ENCODE peak calls at places on chromosomes 3 and 15, in five cellular contexts. One of them, this sample, is unnamed. For H3K4me1 and H3K36me3, the result is how much of the 10 kb centered on the place peaks cover.

GRCh38 chr3:147152476-147152875 is 253.9 kb downstream of the ZIC4 start:
- DNase-seq in mammary epithelial cell: no peak
- DNase-seq in Karpas-422: no peak
- DNase-seq in mesenchymal stem cell: no peak
- DNase-seq in cardiac muscle cell: no peak
- DNase-seq in this sample: no peak

GRCh38 chr15:101210058-101210457 is 41.8 kb downstream of the CHSY1 start:
- DNase-seq in mammary epithelial cell: no peak
- DNase-seq in Karpas-422: no peak
- DNase-seq in mesenchymal stem cell: no peak
- DNase-seq in cardiac muscle cell: no peak
- DNase-seq in this sample: no peak

GRCh38 chr3:46700772-46701171 is 420 bp upstream of the TMIE start:
- DNase-seq in mammary epithelial cell: no peak
- DNase-seq in Karpas-422: no peak
- DNase-seq in mesenchymal stem cell: no peak
- DNase-seq in cardiac muscle cell: no peak
- DNase-seq in this sample: no peak

GRCh38 chr3:3802021-3802420 is 2.8 kb downstream of the LRRN1 start:
- DNase-seq in mammary epithelial cell: no peak
- DNase-seq in Karpas-422: no peak
- DNase-seq in mesenchymal stem cell: no peak
- DNase-seq in cardiac muscle cell: peak
- DNase-seq in this sample: no peak

GRCh38 chr3:16908408-16908807 is 23.7 kb downstream of the PLCL2 start:
- DNase-seq in mammary epithelial cell: no peak
- DNase-seq in Karpas-422: no peak
- DNase-seq in mesenchymal stem cell: no peak
- DNase-seq in cardiac muscle cell: no peak
- DNase-seq in this sample: no peak

GRCh38 chr15:99999282-100000070 is 266.2 kb upstream of the LYSMD4 start:
- DNase-seq in mammary epithelial cell: no peak
- DNase-seq in Karpas-422: no peak
- DNase-seq in mesenchymal stem cell: no peak
- DNase-seq in cardiac muscle cell: no peak
- DNase-seq in this sample: no peak

GRCh38 chr15:60038111-60038521 is 34.0 kb downstream of the FOXB1 start:
- DNase-seq in mammary epithelial cell: no peak
- DNase-seq in Karpas-422: no peak
- DNase-seq in mesenchymal stem cell: no peak
- DNase-seq in cardiac muscle cell: no peak
- DNase-seq in this sample: peak

GRCh38 chr3:71228156-71228885 is 355.2 kb downstream of the FOXP1 start:
- DNase-seq in mammary epithelial cell: no peak
- DNase-seq in Karpas-422: no peak
- DNase-seq in mesenchymal stem cell: no peak
- DNase-seq in cardiac muscle cell: no peak
- DNase-seq in this sample: no peak

GRCh38 chr15:98658831-98659699 is 10.7 kb downstream of the IGF1R start:
- DNase-seq in mammary epithelial cell: peak
- DNase-seq in Karpas-422: peak
- DNase-seq in mesenchymal stem cell: peak
- DNase-seq in cardiac muscle cell: peak
- DNase-seq in this sample: peak

GRCh38 chr15:40963201-40963600 is 9.9 kb downstream of the CHAC1 start:
- DNase-seq in mammary epithelial cell: no peak
- DNase-seq in Karpas-422: no peak
- DNase-seq in mesenchymal stem cell: no peak
- DNase-seq in cardiac muscle cell: no peak
- DNase-seq in this sample: no peak

GRCh38 chr15:54026258-54026657 is 48.0 kb downstream of the UNC13C start:
- DNase-seq in mammary epithelial cell: no peak
- DNase-seq in Karpas-422: no peak
- DNase-seq in mesenchymal stem cell: no peak
- DNase-seq in cardiac muscle cell: no peak
- DNase-seq in this sample: no peak

GRCh38 chr3:133591271-133591742 is 17.8 kb downstream of the CDV3 start:
- DNase-seq in mammary epithelial cell: peak
- DNase-seq in Karpas-422: peak
- DNase-seq in mesenchymal stem cell: no peak
- DNase-seq in cardiac muscle cell: no peak
- DNase-seq in this sample: no peak

GRCh38 chr3:24523195-24523594 is 28.5 kb upstream of the THRB start:
- DNase-seq in mammary epithelial cell: no peak
- DNase-seq in Karpas-422: no peak
- DNase-seq in mesenchymal stem cell: no peak
- DNase-seq in cardiac muscle cell: no peak
- DNase-seq in this sample: no peak

GRCh38 chr3:195900426-195901355 is 7.7 kb downstream of the TNK2 start:
- DNase-seq in mammary epithelial cell: peak
- DNase-seq in Karpas-422: no peak
- DNase-seq in mesenchymal stem cell: no peak
- DNase-seq in cardiac muscle cell: no peak
- DNase-seq in this sample: no peak

GRCh38 chr3:190117995-190118394 is 2.7 kb downstream of the P3H2 start:
- DNase-seq in mammary epithelial cell: no peak
- DNase-seq in Karpas-422: no peak
- DNase-seq in mesenchymal stem cell: no peak
- DNase-seq in cardiac muscle cell: no peak
- DNase-seq in this sample: no peak

GRCh38 chr3:6921041-6921440 is 60.1 kb downstream of the GRM7 start:
- DNase-seq in mammary epithelial cell: no peak
- DNase-seq in Karpas-422: no peak
- DNase-seq in mesenchymal stem cell: no peak
- DNase-seq in cardiac muscle cell: no peak
- DNase-seq in this sample: no peak

GRCh38 chr3:77606372-77606771 is 566.5 kb downstream of the ROBO2 start:
- DNase-seq in mammary epithelial cell: no peak
- DNase-seq in Karpas-422: no peak
- DNase-seq in mesenchymal stem cell: no peak
- DNase-seq in cardiac muscle cell: no peak
- DNase-seq in this sample: no peak

GRCh38 chr3:125116311-125117069 is 60.7 kb upstream of the HEG1 start:
- DNase-seq in mammary epithelial cell: peak
- DNase-seq in Karpas-422: peak
- DNase-seq in mesenchymal stem cell: no peak
- DNase-seq in cardiac muscle cell: peak
- DNase-seq in this sample: no peak

GRCh38 chr15:77002954-77003912 is 8.3 kb downstream of the PSTPIP1 start:
- DNase-seq in mammary epithelial cell: no peak
- DNase-seq in Karpas-422: peak
- DNase-seq in mesenchymal stem cell: no peak
- DNase-seq in cardiac muscle cell: no peak
- DNase-seq in this sample: peak

GRCh38 chr15:44101944-44102343 is 93.1 kb downstream of the FRMD5 start:
- DNase-seq in mammary epithelial cell: peak
- DNase-seq in Karpas-422: no peak
- DNase-seq in mesenchymal stem cell: no peak
- DNase-seq in cardiac muscle cell: peak
- DNase-seq in this sample: no peak

GRCh38 chr15:35115155-35115725 is 30.1 kb upstream of the NANOGP8 start:
- DNase-seq in mammary epithelial cell: no peak
- DNase-seq in Karpas-422: no peak
- DNase-seq in mesenchymal stem cell: peak
- DNase-seq in cardiac muscle cell: peak
- DNase-seq in this sample: peak

GRCh38 chr3:56131976-56132590 is 336.2 kb downstream of the ERC2 start:
- DNase-seq in mammary epithelial cell: peak
- DNase-seq in Karpas-422: no peak
- DNase-seq in mesenchymal stem cell: peak
- DNase-seq in cardiac muscle cell: no peak
- DNase-seq in this sample: no peak

GRCh38 chr15:51286816-51287215 is 51.6 kb downstream of the CYP19A1 start:
- DNase-seq in mammary epithelial cell: no peak
- DNase-seq in Karpas-422: peak
- DNase-seq in mesenchymal stem cell: no peak
- DNase-seq in cardiac muscle cell: no peak
- DNase-seq in this sample: no peak

GRCh38 chr15:73323956-73324355 is 44.8 kb downstream of the HCN4 start:
- DNase-seq in mammary epithelial cell: no peak
- DNase-seq in Karpas-422: no peak
- DNase-seq in mesenchymal stem cell: no peak
- DNase-seq in cardiac muscle cell: no peak
- DNase-seq in this sample: no peak

GRCh38 chr15:73326157-73326556 is 42.6 kb downstream of the HCN4 start:
- DNase-seq in mammary epithelial cell: no peak
- DNase-seq in Karpas-422: no peak
- DNase-seq in mesenchymal stem cell: no peak
- DNase-seq in cardiac muscle cell: no peak
- DNase-seq in this sample: no peak

GRCh38 chr15:73324496-73325170 is 44.1 kb downstream of the HCN4 start:
- DNase-seq in mammary epithelial cell: no peak
- DNase-seq in Karpas-422: no peak
- DNase-seq in mesenchymal stem cell: no peak
- DNase-seq in cardiac muscle cell: no peak
- DNase-seq in this sample: no peak

GRCh38 chr15:73323374-73323955 is 45.3 kb downstream of the HCN4 start:
- DNase-seq in mammary epithelial cell: no peak
- DNase-seq in Karpas-422: no peak
- DNase-seq in mesenchymal stem cell: no peak
- DNase-seq in cardiac muscle cell: no peak
- DNase-seq in this sample: no peak

DNA sequence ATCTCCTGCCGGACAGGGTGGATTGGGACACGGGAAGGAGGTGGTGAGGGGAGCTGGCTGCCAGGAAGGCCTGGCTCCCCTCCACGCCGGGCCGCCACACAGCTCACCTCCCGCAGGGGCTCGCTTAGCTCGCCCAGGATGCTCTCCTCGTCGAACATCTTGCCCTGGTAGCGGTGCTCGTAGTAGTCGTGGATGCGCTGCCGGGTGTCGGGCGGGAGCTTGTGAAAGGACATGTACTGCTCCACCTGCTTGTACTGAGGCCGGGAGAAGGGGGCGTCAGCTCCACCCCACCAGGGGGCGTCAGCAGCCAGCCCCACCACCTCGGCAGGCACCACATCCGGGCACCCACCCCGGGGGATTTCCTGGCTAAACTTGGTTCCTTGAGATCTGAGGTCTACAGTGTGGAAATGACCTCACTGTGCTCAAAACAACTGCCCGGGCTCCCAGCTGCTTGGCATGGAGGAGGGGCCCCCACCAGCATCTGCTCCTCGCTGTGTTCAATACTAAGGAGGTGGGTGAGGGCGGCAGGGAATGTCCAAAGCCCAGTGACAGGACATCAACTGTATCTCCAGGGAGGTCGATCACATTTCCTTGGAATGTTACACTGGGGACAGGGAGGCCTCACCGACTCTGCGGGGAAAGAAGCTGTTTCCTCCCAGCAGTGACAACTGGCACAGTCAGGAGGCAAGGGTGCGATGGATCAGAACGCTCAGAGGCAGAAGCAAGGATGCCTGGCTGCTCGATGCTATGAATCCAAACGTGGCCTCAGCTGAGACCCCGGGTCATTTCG is 43.4 kb downstream of the HCN4 start:
- DNase-seq in mammary epithelial cell: no peak
- DNase-seq in Karpas-422: no peak
- DNase-seq in mesenchymal stem cell: no peak
- DNase-seq in cardiac muscle cell: no peak
- DNase-seq in this sample: no peak
- H3K4me1 ChIP-seq in mammary epithelial cell: under half
- H3K4me1 ChIP-seq in Karpas-422: under half
- H3K4me1 ChIP-seq in mesenchymal stem cell: under half
- H3K4me1 ChIP-seq in cardiac muscle cell: under half
- H3K4me1 ChIP-seq in this sample: under half

GRCh38 chr3:42632146-42632545 is 21.4 kb upstream of the ZBTB47 start:
- DNase-seq in mammary epithelial cell: peak
- DNase-seq in Karpas-422: no peak
- DNase-seq in mesenchymal stem cell: peak
- DNase-seq in cardiac muscle cell: no peak
- DNase-seq in this sample: no peak
- H3K36me3 ChIP-seq in mammary epithelial cell: under half
- H3K36me3 ChIP-seq in Karpas-422: half or more
- H3K36me3 ChIP-seq in mesenchymal stem cell: under half
- H3K36me3 ChIP-seq in cardiac muscle cell: half or more
- H3K36me3 ChIP-seq in this sample: under half

GRCh38 chr3:52218953-52219650 is 6.3 kb downstream of the TLR9 start:
- DNase-seq in mammary epithelial cell: no peak
- DNase-seq in Karpas-422: no peak
- DNase-seq in mesenchymal stem cell: no peak
- DNase-seq in cardiac muscle cell: no peak
- DNase-seq in this sample: no peak

GRCh38 chr3:52222319-52223221 is 2.9 kb downstream of the TLR9 start:
- DNase-seq in mammary epithelial cell: no peak
- DNase-seq in Karpas-422: no peak
- DNase-seq in mesenchymal stem cell: no peak
- DNase-seq in cardiac muscle cell: no peak
- DNase-seq in this sample: no peak

GRCh38 chr3:52221563-52222318 is 3.7 kb downstream of the TLR9 start:
- DNase-seq in mammary epithelial cell: no peak
- DNase-seq in Karpas-422: no peak
- DNase-seq in mesenchymal stem cell: no peak
- DNase-seq in cardiac muscle cell: no peak
- DNase-seq in this sample: no peak

GRCh38 chr3:52220380-52221026 is 4.9 kb downstream of the TLR9 start:
- DNase-seq in mammary epithelial cell: peak
- DNase-seq in Karpas-422: peak
- DNase-seq in mesenchymal stem cell: peak
- DNase-seq in cardiac muscle cell: peak
- DNase-seq in this sample: peak

GRCh38 chr3:52221141-52221562 is 4.3 kb downstream of the TLR9 start:
- DNase-seq in mammary epithelial cell: no peak
- DNase-seq in Karpas-422: no peak
- DNase-seq in mesenchymal stem cell: no peak
- DNase-seq in cardiac muscle cell: no peak
- DNase-seq in this sample: no peak
- H3K4me1 ChIP-seq in mammary epithelial cell: under half
- H3K4me1 ChIP-seq in Karpas-422: half or more
- H3K4me1 ChIP-seq in mesenchymal stem cell: under half
- H3K4me1 ChIP-seq in cardiac muscle cell: under half
- H3K4me1 ChIP-seq in this sample: under half

DNA sequence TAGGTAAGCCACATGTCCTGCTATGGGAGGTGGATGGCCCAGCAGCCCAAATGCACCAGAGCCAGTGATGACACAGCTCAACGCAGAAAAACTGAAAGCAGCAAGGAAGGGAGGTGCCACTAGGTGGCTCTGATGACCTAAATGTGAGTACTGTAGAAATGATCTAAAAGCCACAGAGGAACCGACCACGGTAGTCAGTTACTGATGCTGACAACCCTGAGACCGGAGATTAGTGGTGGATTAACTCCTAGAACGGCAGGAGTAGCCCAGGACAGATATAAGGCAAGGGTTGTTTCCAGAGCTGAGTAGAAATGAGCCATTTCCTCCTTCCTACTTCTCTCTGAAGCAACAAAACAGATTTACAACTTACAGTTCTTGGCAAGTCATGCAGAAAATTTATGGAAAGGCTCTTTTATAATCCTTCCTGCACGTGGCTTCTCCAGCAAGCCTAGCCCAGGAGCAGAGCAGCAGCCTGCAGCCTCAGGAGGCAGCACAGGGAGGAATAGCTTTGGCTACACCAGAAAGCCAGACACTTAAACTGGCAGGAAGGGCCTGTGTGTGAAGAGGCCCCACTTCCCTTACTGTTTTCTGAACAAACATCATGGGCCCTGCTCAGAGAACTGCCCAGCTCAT is 13.1 kb downstream of the FBXL22 start:
- DNase-seq in mammary epithelial cell: peak
- DNase-seq in Karpas-422: peak
- DNase-seq in mesenchymal stem cell: peak
- DNase-seq in cardiac muscle cell: peak
- DNase-seq in this sample: peak
- H3K36me3 ChIP-seq in mammary epithelial cell: under half
- H3K36me3 ChIP-seq in Karpas-422: under half
- H3K36me3 ChIP-seq in mesenchymal stem cell: under half
- H3K36me3 ChIP-seq in cardiac muscle cell: under half
- H3K36me3 ChIP-seq in this sample: under half

GRCh38 chr15:92906038-92906437 is 5.9 kb downstream of the CHD2 start:
- DNase-seq in mammary epithelial cell: peak
- DNase-seq in Karpas-422: no peak
- DNase-seq in mesenchymal stem cell: no peak
- DNase-seq in cardiac muscle cell: no peak
- DNase-seq in this sample: no peak
- H3K4me1 ChIP-seq in mammary epithelial cell: under half
- H3K4me1 ChIP-seq in Karpas-422: half or more
- H3K4me1 ChIP-seq in mesenchymal stem cell: under half
- H3K4me1 ChIP-seq in cardiac muscle cell: under half
- H3K4me1 ChIP-seq in this sample: under half

This sample was measured in small intestine.